ENCODE peak calls at places on chromosomes 16 and 17, in seven cellular contexts. U is mucosa of descending colon, Y is prostate gland, N is HepG2, K is heart right ventricle, V is A549, Q is GM12864. I is an unnamed sample.

GRCh38 chr17:66540131-66540781 is 237.8 kb downstream of the PRKCA start:
- DNase-seq in U (peak; percentile 22), Y (no peak), N (peak; percentile 72), K (peak; percentile 40), V (no peak), Q (no peak), I (no peak)

GRCh38 chr16:67860589-67861398 is 12.1 kb upstream of the EDC4 start:
- DNase-seq in U (no peak), Y (no peak), N (no peak), K (no peak), V (no peak), Q (no peak), I (no peak)

GRCh38 chr17:74671031-74671771 is 41.5 kb downstream of the CD300LF start:
- DNase-seq in U (peak; percentile 84), Y (peak; percentile 56), N (peak; percentile 67), K (peak; percentile 82), V (peak; percentile 71), Q (no peak), I (no peak)

GRCh38 chr17:6755731-6756184 is at the start of gene XAF1:
- DNase-seq in U (peak; percentile 64), Y (peak; percentile 25), N (no peak), K (peak; percentile 73), V (no peak), Q (peak; percentile 47), I (no peak)

GRCh38 chr17:50365649-50366393 is 7.2 kb downstream of the MRPL27 start:
- DNase-seq in U (no peak), Y (no peak), N (no peak), K (no peak), V (no peak), Q (no peak), I (no peak)

GRCh38 chr16:87806608-87807546 is 41.1 kb upstream of the KLHDC4 start:
- DNase-seq in U (peak; percentile 63), Y (peak; percentile 24), N (peak; percentile 61), K (peak; percentile 62), V (peak; percentile 78), Q (peak; percentile 53), I (no peak)

GRCh38 chr16:27966756-27967155 is 96.8 kb downstream of the GSG1L start:
- DNase-seq in U (no peak), Y (no peak), N (no peak), K (no peak), V (no peak), Q (no peak), I (no peak)

GRCh38 chr17:4485676-4486646 is 12.7 kb upstream of the SPNS2 start:
- DNase-seq in U (peak; percentile 33), Y (no peak), N (no peak), K (no peak), V (no peak), Q (no peak), I (no peak)

GRCh38 chr17:58096892-58097291 is 13.7 kb downstream of the DYNLL2 start:
- DNase-seq in U (no peak), Y (no peak), N (no peak), K (no peak), V (no peak), Q (no peak), I (no peak)

GRCh38 chr16:57723170-57723569 is 12.4 kb upstream of the KATNB1 start:
- DNase-seq in U (no peak), Y (no peak), N (peak; percentile 42), K (no peak), V (no peak), Q (no peak), I (no peak)

GRCh38 chr16:74691093-74691855 is 9.4 kb downstream of the MLKL start:
- DNase-seq in U (no peak), Y (no peak), N (no peak), K (no peak), V (no peak), Q (no peak), I (no peak)

GRCh38 chr17:80422276-80422675 is 7.3 kb downstream of the ENDOV start:
- DNase-seq in U (no peak), Y (no peak), N (no peak), K (no peak), V (no peak), Q (no peak), I (peak; percentile 5)

GRCh38 chr16:56270828-56271227 is 79.5 kb downstream of the GNAO1 start:
- DNase-seq in U (no peak), Y (no peak), N (no peak), K (no peak), V (no peak), Q (no peak), I (no peak)

GRCh38 chr16:56643080-56643778 is 4.8 kb downstream of the MT1A start:
- DNase-seq in U (peak; percentile 90), Y (peak; percentile 55), N (peak; percentile 39), K (peak; percentile 42), V (peak; percentile 80), Q (no peak), I (no peak)

GRCh38 chr16:72189865-72190371 is 18.0 kb upstream of the PMFBP1 start:
- DNase-seq in U (no peak), Y (no peak), N (no peak), K (no peak), V (no peak), Q (no peak), I (no peak)

GRCh38 chr16:1923299-1924034 is 5.3 kb upstream of the HS3ST6 start:
- DNase-seq in U (peak; percentile 73), Y (no peak), N (peak; percentile 50), K (no peak), V (peak; percentile 72), Q (no peak), I (no peak)

GRCh38 chr17:68540981-68541380 is 28.8 kb downstream of the PRKAR1A start:
- DNase-seq in U (no peak), Y (no peak), N (no peak), K (no peak), V (no peak), Q (no peak), I (no peak)

GRCh38 chr17:1769826-1770477 is 8.1 kb downstream of the SERPINF1 start:
- DNase-seq in U (no peak), Y (peak; percentile 86), N (peak; percentile 95), K (no peak), V (peak; percentile 61), Q (no peak), I (no peak)

GRCh38 chr16:3101018-3101840 is 2.1 kb upstream of the ZSCAN10 start:
- DNase-seq in U (peak; percentile 47), Y (no peak), N (peak; percentile 65), K (no peak), V (peak; percentile 59), Q (no peak), I (peak; percentile 51)
- TF ChIP-seq CTCF in U (no peak), Y (no peak), N (peak; percentile 77), K (peak; percentile 45), V (peak; percentile 61), Q (peak; percentile 74), I (peak; percentile 52)

DNA sequence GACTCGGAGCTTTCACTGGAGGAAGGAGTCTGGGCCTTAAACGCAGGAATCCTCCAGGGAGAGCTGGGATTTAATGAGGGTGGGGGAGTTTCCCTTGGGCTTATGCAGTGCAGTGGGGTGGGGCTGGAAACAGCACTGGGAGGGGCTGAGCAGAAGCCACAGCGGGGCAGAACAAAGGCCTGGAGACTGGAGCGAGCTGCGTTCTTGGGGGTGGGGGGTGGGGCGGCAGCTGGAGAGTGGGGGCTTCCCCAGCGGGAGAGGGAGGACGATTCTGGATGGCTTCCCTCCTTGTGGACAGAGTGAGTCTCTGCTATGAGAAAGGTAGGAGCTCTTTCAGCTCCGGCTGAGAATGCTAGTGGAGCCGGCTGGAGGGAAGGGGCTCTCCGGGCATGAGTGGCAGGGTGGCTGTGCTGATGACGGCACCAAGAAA is 406.0 kb downstream of the SEC14L1 start:
- DNase-seq in U (peak; percentile 73), Y (no peak), N (no peak), K (no peak), V (no peak), Q (no peak), I (peak; percentile 82)
- TF ChIP-seq CTCF in U (no peak), Y (no peak), N (no peak), K (no peak), V (no peak), Q (no peak), I (no peak)

GRCh38 chr16:85988306-85988705 is 89.3 kb downstream of the IRF8 start:
- DNase-seq in U (no peak), Y (no peak), N (no peak), K (no peak), V (no peak), Q (no peak), I (no peak)

GRCh38 chr16:85984947-85985451 is 86.0 kb downstream of the IRF8 start:
- DNase-seq in U (peak; percentile 53), Y (no peak), N (no peak), K (no peak), V (no peak), Q (no peak), I (no peak)

GRCh38 chr16:85988723-85989313 is 89.9 kb downstream of the IRF8 start:
- DNase-seq in U (no peak), Y (no peak), N (no peak), K (no peak), V (no peak), Q (no peak), I (no peak)

GRCh38 chr16:85987750-85988078 is 88.8 kb downstream of the IRF8 start:
- DNase-seq in U (no peak), Y (no peak), N (no peak), K (no peak), V (peak; percentile 79), Q (no peak), I (no peak)

GRCh38 chr16:85986931-85987749 is 88.2 kb downstream of the IRF8 start:
- DNase-seq in U (peak; percentile 62), Y (no peak), N (peak; percentile 12), K (no peak), V (no peak), Q (no peak), I (no peak)
- TF ChIP-seq CTCF in U (no peak), Y (peak; percentile 27), N (peak; percentile 65), K (peak; percentile 40), V (peak; percentile 50), Q (peak; percentile 63), I (no peak)

GRCh38 chr16:24539295-24539849 is at the start of gene RBBP6:
- DNase-seq in U (peak; percentile 96), Y (peak; percentile 96), N (peak; percentile 94), K (peak; percentile 93), V (peak; percentile 77), Q (peak; percentile 83), I (peak; percentile 57)
- TF ChIP-seq CTCF in U (peak; percentile 56), Y (peak; percentile 53), N (peak; percentile 79), K (peak; percentile 14), V (peak; percentile 40), Q (peak; percentile 25), I (peak; percentile 30)

I was measured in D721Med.